ENCODE peak calls at places on chromosomes 6 and 20, in eight cellular contexts. M is stomach, K is A549, S is tibial nerve, O is breast epithelium, X is heart left ventricle, T is spleen, A is sigmoid colon. L is an unnamed sample.

GRCh38 chr20:23143098-23143497 is 57.0 kb upstream of the CD93 start:
- DNase-seq in O (no peak), K (peak; percentile 87), A (peak; percentile 76), M (peak; percentile 54), X (peak; percentile 83), T (no peak), S (peak; percentile 58), L (no peak)

GRCh38 chr6:18742406-18742805 is 355.3 kb downstream of the RNF144B start:
- DNase-seq in X (no peak), A (no peak), M (no peak), S (no peak), K (no peak), T (no peak), O (no peak), L (no peak)

GRCh38 chr6:137362878-137363804 is 131.1 kb downstream of the OLIG3 start:
- DNase-seq in M (no peak), A (no peak), X (no peak), T (no peak), K (no peak), S (no peak), O (no peak), L (no peak)

GRCh38 chr6:104574135-104574750 is 285.5 kb downstream of the HACE1 start:
- DNase-seq in T (no peak), O (no peak), K (no peak), S (no peak), M (no peak), A (no peak), X (no peak), L (no peak)

GRCh38 chr6:14197118-14197517 is 79.5 kb downstream of the CD83 start:
- DNase-seq in K (no peak), X (no peak), A (no peak), T (no peak), O (no peak), S (no peak), M (no peak), L (no peak)

GRCh38 chr6:96611342-96611964 is 48.5 kb downstream of the FHL5 start:
- DNase-seq in M (no peak), X (no peak), K (no peak), S (no peak), O (no peak), A (no peak), T (no peak), L (no peak)

GRCh38 chr6:38185752-38186151 is 366.2 kb downstream of the ZFAND3 start:
- DNase-seq in M (no peak), T (peak; percentile 7), S (no peak), X (no peak), K (no peak), O (peak; percentile 9), A (no peak), L (no peak)

GRCh38 chr6:150229775-150230561 is 87.1 kb downstream of the PPP1R14C start:
- DNase-seq in S (no peak), A (no peak), O (no peak), T (no peak), M (no peak), K (no peak), X (no peak), L (no peak)

GRCh38 chr20:52775786-52776185 is 196.4 kb upstream of the TSHZ2 start:
- DNase-seq in K (no peak), T (no peak), O (no peak), A (no peak), X (no peak), S (no peak), M (no peak), L (no peak)

GRCh38 chr6:148342146-148343027 is at the start of gene SASH1:
- DNase-seq in T (peak; percentile 76), O (peak; percentile 60), A (peak; percentile 84), X (peak; percentile 74), S (peak; percentile 65), K (peak; percentile 48), M (peak; percentile 57), L (peak; percentile 92)

GRCh38 chr6:87661016-87661415 is 41.0 kb downstream of the AKIRIN2 start:
- DNase-seq in K (no peak), O (no peak), S (no peak), X (no peak), M (no peak), T (no peak), A (no peak), L (no peak)

GRCh38 chr6:129657433-129657832 is 52.5 kb downstream of the ARHGAP18 start:
- DNase-seq in A (no peak), O (no peak), K (no peak), M (no peak), T (no peak), S (no peak), X (no peak), L (no peak)

GRCh38 chr6:3209114-3210023 is 18.1 kb downstream of the TUBB2B start:
- DNase-seq in T (no peak), S (peak; percentile 42), A (no peak), K (peak; percentile 84), O (no peak), X (no peak), M (peak; percentile 36), L (no peak)

GRCh38 chr6:30612687-30613248 is 4.3 kb downstream of the PPP1R10 start:
- DNase-seq in S (no peak), A (peak; percentile 63), M (no peak), K (no peak), T (no peak), O (no peak), X (no peak), L (no peak)

GRCh38 chr6:53033764-53034163 is 31.4 kb upstream of the FBXO9 start:
- DNase-seq in T (no peak), A (no peak), O (no peak), X (no peak), K (no peak), M (no peak), S (peak; percentile 30), L (no peak)

GRCh38 chr6:73028893-73029450 is 196.3 kb downstream of the KHDC1L start:
- DNase-seq in S (no peak), O (no peak), K (no peak), A (no peak), T (no peak), X (no peak), M (no peak), L (no peak)

GRCh38 chr6:109045423-109046012 is 49.1 kb downstream of the SESN1 start:
- DNase-seq in K (no peak), X (no peak), M (no peak), O (no peak), S (no peak), A (no peak), T (no peak), L (no peak)

GRCh38 chr6:33014841-33015634 is 5.6 kb upstream of the HLA-DOA start:
- DNase-seq in X (peak; percentile 62), K (peak; percentile 47), S (peak; percentile 71), A (no peak), T (no peak), O (no peak), M (peak; percentile 45), L (no peak)

GRCh38 chr6:134848076-134848475 is 101.8 kb downstream of the ALDH8A1 start:
- DNase-seq in M (no peak), T (no peak), S (no peak), A (no peak), K (no peak), X (no peak), O (no peak), L (no peak)

GRCh38 chr20:6122873-6123649 is at the start of gene FERMT1:
- DNase-seq in X (peak; percentile 32), M (peak; percentile 68), S (no peak), K (peak; percentile 85), T (no peak), O (peak; percentile 55), A (peak; percentile 68), L (peak; percentile 91)

GRCh38 chr20:50837532-50838321 is 42.9 kb downstream of the BCAS4 start:
- DNase-seq in M (no peak), A (peak; percentile 78), T (no peak), S (no peak), O (no peak), X (no peak), K (no peak), L (no peak)

GRCh38 chr20:41110930-41111577 is 26.3 kb upstream of the PLCG1 start:
- DNase-seq in X (no peak), O (no peak), A (no peak), T (no peak), K (no peak), M (no peak), S (no peak), L (no peak)

GRCh38 chr6:35146453-35146852 is 5.3 kb upstream of the TCP11 start:
- DNase-seq in A (no peak), K (peak; percentile 35), X (peak; percentile 25), S (peak; percentile 33), O (no peak), T (no peak), M (peak; percentile 73), L (no peak)

GRCh38 chr6:89375902-89376301 is 23.4 kb upstream of the UBE2J1 start:
- DNase-seq in M (no peak), O (no peak), A (no peak), K (no peak), T (no peak), X (no peak), S (no peak), L (no peak)
- H3K4me3 ChIP-seq in M (no peak overlapping the region), O (no peak overlapping the region), A (no peak overlapping the region), K (no peak overlapping the region), T (no peak overlapping the region), X (no peak overlapping the region), S (no peak overlapping the region), L (no peak overlapping the region)

DNA sequence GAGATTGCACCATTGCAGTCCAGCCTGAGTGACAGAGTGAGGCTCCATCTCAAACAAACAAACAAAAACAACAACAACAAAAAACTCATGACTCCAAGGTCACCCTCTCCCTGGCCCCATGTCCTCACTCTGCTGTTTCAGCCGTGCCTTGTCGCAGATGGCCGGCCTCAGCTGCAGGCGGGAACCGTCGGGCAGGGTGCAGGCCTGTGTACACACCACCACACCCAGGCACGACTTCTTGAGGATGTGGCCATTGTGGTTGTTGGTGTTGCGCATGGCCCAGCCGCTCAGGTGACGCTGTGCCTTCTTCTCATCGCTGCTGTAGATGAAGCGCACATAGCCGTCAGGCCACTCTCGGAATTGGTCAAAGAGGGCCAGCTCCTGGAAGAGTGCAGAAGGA is 4.8 kb downstream of the GCM2 start:
- DNase-seq in O (no peak), M (no peak), K (no peak), X (no peak), S (no peak), A (no peak), T (no peak), L (no peak)
- TF ChIP-seq POLR2A in O (no peak), M (no peak), K (no peak), X (no peak), S (no peak), A (no peak), T (no peak), L (no peak)

DNA sequence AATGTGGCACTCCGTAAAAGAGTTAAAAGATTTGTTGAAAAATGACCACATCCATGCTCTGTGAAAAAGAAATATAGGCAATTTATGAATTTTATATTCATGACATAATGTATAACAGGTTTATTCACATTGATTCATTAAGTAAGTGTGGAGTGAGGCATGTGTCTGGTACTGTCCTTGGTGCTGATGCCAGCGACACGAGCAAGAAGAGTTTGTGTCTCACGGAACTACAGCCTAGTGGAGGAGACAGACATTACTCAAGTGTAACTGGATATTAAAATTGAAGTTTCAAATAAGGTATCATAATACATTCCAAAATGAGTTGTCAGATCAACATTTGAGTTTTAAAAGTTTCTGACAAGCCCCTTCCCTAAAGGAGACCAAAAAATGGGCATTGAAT is 158.2 kb upstream of the PRND start:
- DNase-seq in S (no peak), X (no peak), O (no peak), K (no peak), A (no peak), M (no peak), T (no peak), L (peak; percentile 50)
- TF ChIP-seq CTCF in S (no peak), X (no peak), O (no peak), K (no peak), A (no peak), M (no peak), T (no peak), L (no peak)

GRCh38 chr6:155224031-155224451 is 39.8 kb upstream of the CLDN20 start:
- DNase-seq in A (no peak), M (no peak), O (no peak), K (no peak), T (no peak), S (no peak), X (no peak), L (no peak)
- H3K4me3 ChIP-seq in A (no peak overlapping the region), M (no peak overlapping the region), O (no peak overlapping the region), K (no peak overlapping the region), T (no peak overlapping the region), S (no peak overlapping the region), X (no peak overlapping the region), L (no peak overlapping the region)

L was measured in esophagus muscularis mucosa.